ENCODE peak calls at places on chromosomes 7 and 10, in five cellular contexts. One of them, this sample, is unnamed.

GRCh38 chr7:112266595-112267270 is 60.2 kb downstream of the ZNF277 start:
- DNase-seq in dorsolateral prefrontal cortex: no peak
- DNase-seq in PC-9: no peak
- DNase-seq in fibroblast of lung: peak
- DNase-seq in right lobe of liver: no peak
- DNase-seq in this sample: no peak

GRCh38 chr10:132945894-132946255 is 3.5 kb upstream of the CFAP46 start:
- DNase-seq in dorsolateral prefrontal cortex: no peak
- DNase-seq in PC-9: no peak
- DNase-seq in fibroblast of lung: no peak
- DNase-seq in right lobe of liver: no peak
- DNase-seq in this sample: no peak

GRCh38 chr7:108805808-108806397 is 236.2 kb downstream of the DNAJB9 start:
- DNase-seq in dorsolateral prefrontal cortex: no peak
- DNase-seq in PC-9: no peak
- DNase-seq in fibroblast of lung: peak
- DNase-seq in right lobe of liver: no peak
- DNase-seq in this sample: peak

GRCh38 chr10:126204320-126204719 is 184.0 kb downstream of the ADAM12 start:
- DNase-seq in dorsolateral prefrontal cortex: no peak
- DNase-seq in PC-9: peak
- DNase-seq in fibroblast of lung: peak
- DNase-seq in right lobe of liver: no peak
- DNase-seq in this sample: no peak

GRCh38 chr10:51171946-51172345 is 97.7 kb downstream of the PRKG1 start:
- DNase-seq in dorsolateral prefrontal cortex: no peak
- DNase-seq in PC-9: peak
- DNase-seq in fibroblast of lung: no peak
- DNase-seq in right lobe of liver: no peak
- DNase-seq in this sample: no peak

GRCh38 chr10:128064615-128065580 is 61.3 kb downstream of the MKI67 start:
- DNase-seq in dorsolateral prefrontal cortex: peak
- DNase-seq in PC-9: peak
- DNase-seq in fibroblast of lung: peak
- DNase-seq in right lobe of liver: no peak
- DNase-seq in this sample: peak

GRCh38 chr10:86711957-86712708 is 43.8 kb downstream of the LDB3 start:
- DNase-seq in dorsolateral prefrontal cortex: peak
- DNase-seq in PC-9: no peak
- DNase-seq in fibroblast of lung: peak
- DNase-seq in right lobe of liver: peak
- DNase-seq in this sample: peak

GRCh38 chr10:42937048-42937447 is 139.8 kb upstream of the RET start:
- DNase-seq in dorsolateral prefrontal cortex: no peak
- DNase-seq in PC-9: no peak
- DNase-seq in fibroblast of lung: no peak
- DNase-seq in right lobe of liver: no peak
- DNase-seq in this sample: no peak

GRCh38 chr10:13414855-13415254 is 66.8 kb upstream of the SEPHS1 start:
- DNase-seq in dorsolateral prefrontal cortex: no peak
- DNase-seq in PC-9: no peak
- DNase-seq in fibroblast of lung: peak
- DNase-seq in right lobe of liver: no peak
- DNase-seq in this sample: peak

GRCh38 chr10:118753331-118753730 is 1.4 kb downstream of the CACUL1 start:
- DNase-seq in dorsolateral prefrontal cortex: no peak
- DNase-seq in PC-9: peak
- DNase-seq in fibroblast of lung: peak
- DNase-seq in right lobe of liver: no peak
- DNase-seq in this sample: peak

GRCh38 chr7:26156454-26157365 is 4.7 kb downstream of the NFE2L3 start:
- DNase-seq in dorsolateral prefrontal cortex: no peak
- DNase-seq in PC-9: peak
- DNase-seq in fibroblast of lung: peak
- DNase-seq in right lobe of liver: no peak
- DNase-seq in this sample: peak

DNA sequence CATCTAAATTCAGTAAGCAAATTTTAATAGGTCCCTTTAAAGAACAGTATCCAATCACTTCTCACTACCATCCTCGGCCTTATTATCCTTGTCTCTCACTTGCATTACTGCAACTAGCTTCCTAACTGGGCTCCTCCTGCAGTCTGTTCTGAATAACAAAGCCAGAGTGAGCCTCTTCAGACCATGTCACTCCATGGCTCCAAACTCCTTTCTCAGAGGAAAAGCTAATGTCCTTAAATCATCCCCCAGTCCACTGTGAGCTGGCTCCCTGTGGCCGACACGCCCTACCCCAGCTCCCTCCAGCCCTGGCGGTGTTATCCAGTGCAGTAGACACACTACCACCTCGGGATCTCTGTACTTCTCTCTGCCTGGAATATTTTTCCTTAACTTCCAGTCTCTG is 80.0 kb downstream of the EPC1 start:
- DNase-seq in dorsolateral prefrontal cortex: no peak
- DNase-seq in PC-9: no peak
- DNase-seq in fibroblast of lung: no peak
- DNase-seq in right lobe of liver: no peak
- DNase-seq in this sample: no peak
- TF ChIP-seq CTCF in dorsolateral prefrontal cortex: no peak
- TF ChIP-seq CTCF in PC-9: no peak
- TF ChIP-seq CTCF in fibroblast of lung: no peak
- TF ChIP-seq CTCF in right lobe of liver: no peak
- TF ChIP-seq CTCF in this sample: no peak

DNA sequence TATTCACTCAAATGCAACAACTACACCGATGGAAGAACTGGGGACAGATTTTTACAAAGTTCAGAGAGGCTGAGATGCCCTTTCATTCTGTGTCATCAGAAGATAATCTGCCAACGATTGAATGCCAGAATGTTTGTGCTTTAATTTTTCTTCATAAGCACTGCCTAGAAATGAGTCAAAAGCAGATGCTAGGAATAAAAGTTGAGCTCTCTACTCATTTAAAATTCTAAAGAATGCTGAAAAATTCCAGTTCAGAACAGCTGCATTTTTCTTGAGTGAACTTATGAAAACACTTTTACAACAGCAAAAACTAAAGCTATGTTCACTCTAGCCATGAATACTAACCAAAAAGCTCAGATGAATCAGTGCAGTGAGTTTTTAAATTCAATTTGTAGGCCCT is 22.3 kb upstream of the FAM133B start:
- DNase-seq in dorsolateral prefrontal cortex: no peak
- DNase-seq in PC-9: no peak
- DNase-seq in fibroblast of lung: peak
- DNase-seq in right lobe of liver: no peak
- DNase-seq in this sample: no peak
- H3K4me3 ChIP-seq in dorsolateral prefrontal cortex: no peak
- H3K4me3 ChIP-seq in PC-9: no peak
- H3K4me3 ChIP-seq in fibroblast of lung: no peak
- H3K4me3 ChIP-seq in right lobe of liver: no peak
- H3K4me3 ChIP-seq in this sample: no peak

DNA sequence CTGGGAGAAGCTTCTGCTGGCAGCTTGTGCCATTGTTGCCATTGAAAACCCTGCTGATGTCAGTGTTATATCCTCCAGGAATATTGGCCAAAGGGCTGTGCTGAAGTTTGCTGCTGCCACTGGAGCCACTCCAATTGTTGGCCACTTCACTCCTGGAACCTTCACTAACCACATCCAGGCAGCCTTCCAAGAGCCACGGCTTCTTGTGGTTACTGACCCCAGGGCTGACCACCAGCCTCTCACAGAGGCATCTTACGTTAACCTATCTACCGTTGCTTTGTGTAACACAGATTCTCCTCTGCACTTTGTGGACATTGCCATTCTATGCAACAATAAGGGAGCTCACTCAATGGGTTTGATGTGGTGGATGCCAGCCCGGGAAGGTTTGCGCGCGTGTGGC is 220.7 kb downstream of the ADK start:
- DNase-seq in dorsolateral prefrontal cortex: no peak
- DNase-seq in PC-9: no peak
- DNase-seq in fibroblast of lung: peak
- DNase-seq in right lobe of liver: no peak
- DNase-seq in this sample: no peak
- TF ChIP-seq CTCF in dorsolateral prefrontal cortex: no peak
- TF ChIP-seq CTCF in PC-9: no peak
- TF ChIP-seq CTCF in fibroblast of lung: no peak
- TF ChIP-seq CTCF in right lobe of liver: no peak
- TF ChIP-seq CTCF in this sample: no peak

DNA sequence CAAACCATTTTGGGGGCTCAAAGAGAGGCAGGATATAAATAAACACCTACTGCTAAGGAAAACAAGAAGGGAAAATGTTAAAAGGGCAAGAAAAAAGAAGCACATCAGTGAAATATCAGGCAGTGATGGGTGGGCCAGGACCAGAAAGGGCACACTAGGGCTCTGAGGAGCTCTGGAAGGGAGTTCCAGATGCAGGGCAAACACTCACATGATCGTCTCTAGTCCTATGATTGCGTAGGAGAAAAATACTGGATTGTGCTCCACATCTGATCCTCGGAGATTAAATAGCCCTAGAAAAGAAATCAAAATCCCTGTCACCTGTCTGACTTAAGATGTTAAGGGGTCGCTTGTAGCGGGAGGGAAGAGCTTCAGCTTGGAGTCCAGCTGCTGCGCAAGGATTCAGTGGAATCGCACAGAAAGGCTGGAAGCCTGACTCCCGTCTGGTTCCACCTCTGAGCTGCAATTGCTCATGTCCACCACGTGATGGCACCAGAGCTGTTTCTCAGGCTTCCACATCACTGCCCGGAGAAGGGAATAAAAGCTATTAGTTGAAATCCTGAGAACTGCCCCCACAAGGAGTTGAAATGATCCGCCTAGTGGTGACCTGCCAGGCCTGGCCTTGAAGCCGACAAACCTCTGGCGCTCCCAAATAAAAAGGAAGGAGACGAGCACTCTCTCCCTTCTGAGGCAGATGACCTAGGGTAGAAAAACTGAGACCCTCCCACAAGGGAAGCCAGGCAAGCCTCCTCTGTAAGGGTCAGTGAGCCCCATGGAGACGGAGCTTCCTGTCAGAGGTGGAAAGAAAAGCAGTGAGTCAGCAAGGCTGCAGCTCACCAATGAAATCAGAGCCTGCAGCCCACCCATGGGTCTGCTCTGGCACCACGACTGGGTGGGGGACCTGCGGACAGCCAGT is 39.2 kb downstream of the XPNPEP1 start:
- DNase-seq in dorsolateral prefrontal cortex: peak
- DNase-seq in PC-9: peak
- DNase-seq in fibroblast of lung: peak
- DNase-seq in right lobe of liver: peak
- DNase-seq in this sample: peak
- H3K4me3 ChIP-seq in dorsolateral prefrontal cortex: peak
- H3K4me3 ChIP-seq in PC-9: no peak
- H3K4me3 ChIP-seq in fibroblast of lung: no peak
- H3K4me3 ChIP-seq in right lobe of liver: no peak
- H3K4me3 ChIP-seq in this sample: no peak

GRCh38 chr7:22733761-22734160 is 6.8 kb downstream of the IL6 start:
- DNase-seq in dorsolateral prefrontal cortex: no peak
- DNase-seq in PC-9: no peak
- DNase-seq in fibroblast of lung: no peak
- DNase-seq in right lobe of liver: no peak
- DNase-seq in this sample: peak

GRCh38 chr7:22731781-22732180 is 4.8 kb downstream of the IL6 start:
- DNase-seq in dorsolateral prefrontal cortex: no peak
- DNase-seq in PC-9: no peak
- DNase-seq in fibroblast of lung: no peak
- DNase-seq in right lobe of liver: no peak
- DNase-seq in this sample: no peak

GRCh38 chr7:22729180-22729579 is 2.2 kb downstream of the IL6 start:
- DNase-seq in dorsolateral prefrontal cortex: no peak
- DNase-seq in PC-9: no peak
- DNase-seq in fibroblast of lung: peak
- DNase-seq in right lobe of liver: no peak
- DNase-seq in this sample: no peak

GRCh38 chr7:22730921-22731654 is 4.1 kb downstream of the IL6 start:
- DNase-seq in dorsolateral prefrontal cortex: no peak
- DNase-seq in PC-9: peak
- DNase-seq in fibroblast of lung: peak
- DNase-seq in right lobe of liver: no peak
- DNase-seq in this sample: no peak

DNA sequence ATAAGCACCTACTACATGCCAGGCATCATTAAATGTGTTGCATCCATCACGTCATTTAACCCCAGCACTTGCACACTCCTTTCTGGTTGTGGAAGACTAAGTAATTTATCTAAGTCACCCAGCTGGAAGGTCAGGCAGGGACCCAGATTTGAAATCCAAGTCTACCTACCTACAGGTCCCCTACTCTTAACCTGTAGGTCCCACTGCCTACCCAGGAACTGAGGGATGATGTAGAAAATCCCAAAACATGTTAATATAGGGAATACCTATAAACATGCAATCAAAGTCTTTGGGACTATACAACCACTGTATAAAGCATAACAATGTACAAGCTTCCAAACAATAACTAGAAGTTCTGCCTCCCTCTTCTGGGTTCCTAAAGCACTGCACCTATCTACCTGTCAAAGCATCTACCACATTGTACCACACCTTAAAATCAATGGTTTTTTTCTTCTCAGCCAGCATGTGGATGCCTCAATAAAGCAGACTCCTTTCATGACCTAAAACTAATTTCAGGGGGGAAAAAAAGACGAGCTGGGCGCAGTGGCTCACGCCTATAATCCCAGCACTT is 5.6 kb downstream of the IL6 start:
- DNase-seq in dorsolateral prefrontal cortex: no peak
- DNase-seq in PC-9: peak
- DNase-seq in fibroblast of lung: peak
- DNase-seq in right lobe of liver: no peak
- DNase-seq in this sample: peak
- TF ChIP-seq CTCF in dorsolateral prefrontal cortex: no peak
- TF ChIP-seq CTCF in PC-9: peak
- TF ChIP-seq CTCF in fibroblast of lung: peak
- TF ChIP-seq CTCF in right lobe of liver: peak
- TF ChIP-seq CTCF in this sample: peak

This sample was measured in GM12865.